ENCODE peak calls at places on chromosomes 3 and 15, in five cellular contexts. I, F, C, R and W are unnamed samples.

GRCh38 chr3:169044341-169045113 is 619.0 kb downstream of the MECOM start:
- DNase-seq in C (no peak), R (no peak), F (no peak), I (no peak), W (no peak)

GRCh38 chr3:183295211-183295610 is 42.2 kb downstream of the B3GNT5 start:
- DNase-seq in F (no peak), R (no peak), C (no peak), I (no peak), W (no peak)

GRCh38 chr3:61560452-61561373 is 658 bp upstream of the PTPRG start:
- DNase-seq in I (peak; percentile 88), C (peak; percentile 85), F (peak; percentile 75), R (peak; percentile 94), W (no peak)

GRCh38 chr15:74062236-74062635 is 20.1 kb downstream of the GOLGA6A start:
- DNase-seq in C (no peak), I (no peak), F (no peak), R (no peak), W (no peak)

GRCh38 chr15:94066046-94066445 is 165.3 kb upstream of the MCTP2 start:
- DNase-seq in F (no peak), R (no peak), C (no peak), I (no peak), W (no peak)

GRCh38 chr3:186617038-186617934 is 4.4 kb downstream of the AHSG start:
- DNase-seq in C (peak; percentile 75), R (peak; percentile 91), I (peak; percentile 26), F (peak; percentile 91), W (peak; percentile 82)

GRCh38 chr3:139888561-139889140 is 46.3 kb upstream of the CLSTN2 start:
- DNase-seq in I (no peak), C (no peak), R (no peak), F (no peak), W (no peak)

GRCh38 chr3:107103786-107104185 is 273.5 kb upstream of the CCDC54 start:
- DNase-seq in F (no peak), I (no peak), R (no peak), C (no peak), W (no peak)

GRCh38 chr15:54941417-54941816 is 255.3 kb downstream of the RSL24D1 start:
- DNase-seq in I (no peak), C (no peak), R (no peak), F (no peak), W (no peak)

GRCh38 chr15:90915808-90916440 is 12.8 kb downstream of the MAN2A2 start:
- DNase-seq in C (no peak), I (no peak), F (peak; percentile 50), R (no peak), W (no peak)

GRCh38 chr15:57313134-57313483 is 63.2 kb upstream of the CGNL1 start:
- DNase-seq in F (no peak), R (no peak), C (no peak), I (no peak), W (no peak)

GRCh38 chr3:175121225-175121624 is 262.1 kb downstream of the NAALADL2 start:
- DNase-seq in C (no peak), F (peak; percentile 50), I (no peak), R (peak; percentile 77), W (peak; percentile 2)

GRCh38 chr3:25581823-25582222 is 82.9 kb downstream of the TOP2B start:
- DNase-seq in C (no peak), R (peak; percentile 34), I (no peak), F (no peak), W (no peak)

GRCh38 chr3:181824961-181825360 is 113.2 kb downstream of the SOX2 start:
- DNase-seq in R (peak; percentile 49), C (no peak), F (no peak), I (no peak), W (no peak)

GRCh38 chr3:66442254-66443249 is 58.3 kb downstream of the LRIG1 start:
- DNase-seq in C (peak; percentile 70), F (peak; percentile 81), R (peak; percentile 93), I (no peak), W (no peak)

GRCh38 chr3:27986204-27986879 is 255.1 kb upstream of the CMC1 start:
- DNase-seq in F (no peak), I (no peak), C (peak; percentile 17), R (peak; percentile 79), W (no peak)

GRCh38 chr3:81760215-81760614 is 1.2 kb downstream of the GBE1 start:
- DNase-seq in I (no peak), C (no peak), R (no peak), F (no peak), W (no peak)

GRCh38 chr3:127674099-127674792 is 1.5 kb downstream of the ABTB1 start:
- DNase-seq in F (peak; percentile 19), R (no peak), C (no peak), I (no peak), W (no peak)

GRCh38 chr3:102532901-102533300 is 98.1 kb downstream of the ZPLD1 start:
- DNase-seq in I (no peak), F (no peak), R (no peak), C (no peak), W (peak; percentile 4)

GRCh38 chr3:46664188-46664970 is 29.1 kb downstream of the ALS2CL start:
- DNase-seq in C (no peak), R (no peak), F (peak; percentile 20), I (no peak), W (no peak)

GRCh38 chr3:23264413-23264812 is 61.3 kb downstream of the UBE2E2 start:
- DNase-seq in F (no peak), R (no peak), I (no peak), C (no peak), W (no peak)

GRCh38 chr15:71437919-71438318 is 322.6 kb downstream of the THSD4 start:
- DNase-seq in I (no peak), F (no peak), R (no peak), C (no peak), W (no peak)

GRCh38 chr15:94070341-94071275 is 160.8 kb upstream of the MCTP2 start:
- DNase-seq in C (no peak), R (peak; percentile 71), F (peak; percentile 27), I (no peak), W (no peak)

GRCh38 chr3:11254876-11255275 is 17.3 kb upstream of the ATG7 start:
- DNase-seq in I (no peak), R (no peak), C (no peak), F (no peak), W (no peak)
- H3K27me3 ChIP-seq in I (no peaks in the 10 kb centered on the region), R (peaks cover 10% of the 10 kb centered on the region), C (no peaks in the 10 kb centered on the region), F (no peaks in the 10 kb centered on the region), W (no peaks in the 10 kb centered on the region)

DNA sequence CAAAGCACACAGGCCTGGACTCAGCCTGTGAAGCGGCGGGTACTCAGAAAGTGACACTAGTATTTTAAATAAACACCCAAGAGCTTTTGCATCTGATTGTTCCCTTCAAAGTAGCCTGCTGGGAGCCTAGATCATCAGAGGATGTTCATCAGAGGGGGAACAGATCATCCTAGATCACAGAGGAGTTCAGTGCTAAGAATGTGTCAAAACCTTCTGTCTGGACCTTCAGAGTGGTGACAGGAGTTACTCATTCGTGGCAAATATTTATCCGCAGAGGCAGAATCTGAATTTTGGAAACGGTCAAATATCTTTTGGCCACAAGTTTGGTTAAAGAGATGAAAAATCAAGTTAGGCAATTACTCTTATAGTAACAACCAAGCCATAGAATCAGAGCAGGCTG is 9.7 kb upstream of the KIF7 start:
- DNase-seq in I (no peak), R (no peak), F (no peak), C (no peak), W (no peak)
- H3K4me3 ChIP-seq in I (peak overlapping the region; percentile 46), R (no peak overlapping the region), F (peak overlapping the region; percentile 44), C (no peak overlapping the region), W (no peak overlapping the region)

GRCh38 chr3:24390169-24390821 is 104.4 kb downstream of the THRB start:
- DNase-seq in I (no peak), C (no peak), F (no peak), R (no peak), W (no peak)

GRCh38 chr3:24388159-24388558 is 106.5 kb downstream of the THRB start:
- DNase-seq in I (no peak), R (no peak), C (no peak), F (no peak), W (no peak)

GRCh38 chr3:24388611-24389010 is 106.0 kb downstream of the THRB start:
- DNase-seq in R (no peak), I (no peak), F (no peak), C (no peak), W (no peak)

GRCh38 chr3:24387493-24387892 is 107.2 kb downstream of the THRB start:
- DNase-seq in R (no peak), I (no peak), F (no peak), C (no peak), W (no peak)

GRCh38 chr3:24389108-24390090 is 105.3 kb downstream of the THRB start:
- DNase-seq in C (no peak), R (no peak), F (no peak), I (no peak), W (no peak)
- H3K27ac ChIP-seq in C (no peak overlapping the region), R (no peak overlapping the region), F (no peak overlapping the region), I (no peak overlapping the region), W (no peak overlapping the region)

DNA sequence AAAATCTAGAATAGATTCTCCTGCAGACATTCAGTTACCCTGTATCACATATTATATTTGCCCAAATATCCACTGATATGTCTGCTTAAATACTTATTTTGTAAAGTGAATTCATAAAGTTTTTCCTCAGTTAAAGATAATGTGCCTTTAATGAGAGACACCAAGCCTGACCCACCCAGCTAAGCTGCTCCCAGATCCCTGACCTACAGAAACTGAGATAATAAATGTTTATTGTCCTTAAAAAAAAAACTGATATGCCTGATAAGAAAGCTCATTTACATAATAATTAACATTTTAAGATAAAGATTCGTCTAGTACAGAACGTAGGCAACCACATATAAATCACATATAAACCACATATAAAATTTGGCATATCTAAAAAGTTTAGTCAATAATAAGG is 161.7 kb upstream of the RAP2B start:
- DNase-seq in I (no peak), R (no peak), F (no peak), C (no peak), W (no peak)
- H3K27me3 ChIP-seq in I (no peaks in the 10 kb centered on the region), R (no peaks in the 10 kb centered on the region), F (no peaks in the 10 kb centered on the region), C (no peaks in the 10 kb centered on the region), W (no peaks in the 10 kb centered on the region)

GRCh38 chr15:99343836-99344551 is 92.7 kb downstream of the LRRC28 start:
- DNase-seq in C (peak; percentile 37), R (peak; percentile 84), I (no peak), F (no peak), W (peak; percentile 2)
- H3K4me3 ChIP-seq in C (no peak overlapping the region), R (no peak overlapping the region), I (no peak overlapping the region), F (no peak overlapping the region), W (no peak overlapping the region)

GRCh38 chr15:75705854-75706681 is 6.6 kb downstream of the CSPG4 start:
- DNase-seq in F (no peak), C (peak; percentile 32), I (no peak), R (no peak), W (no peak)
- H3K27ac ChIP-seq in F (no peak overlapping the region), C (peak overlapping the region; percentile 86), I (no peak overlapping the region), R (no peak overlapping the region), W (no peak overlapping the region)